ENCODE peak calls at places on chromosomes 16 and 17, in four cellular contexts. O, Q, M and R are unnamed samples.
A peak's percentile ranks its signal among the peaks of the same experiment; 100 is the strongest.

GRCh38 chr16:85673529-85674417 is 15.0 kb downstream of the GINS2 start:
- DNase-seq in M (no peak), Q (no peak), O (no peak), R (peak; percentile 78)

GRCh38 chr17:10618202-10618635 is 38.9 kb downstream of the MYH3 start:
- DNase-seq in M (peak; percentile 64), Q (no peak), O (peak; percentile 79), R (peak; percentile 75)

GRCh38 chr16:66408181-66409048 is 18.7 kb upstream of the BEAN1 start:
- DNase-seq in Q (no peak), M (peak; percentile 16), O (no peak), R (peak; percentile 49)

GRCh38 chr16:5622234-5622884 is 524.8 kb upstream of the EEF2KMT start:
- DNase-seq in M (no peak), Q (no peak), O (no peak), R (no peak)

GRCh38 chr17:76394166-76394565 is 9.8 kb downstream of the SPHK1 start:
- DNase-seq in O (no peak), Q (no peak), M (no peak), R (no peak)

GRCh38 chr16:69830146-69830533 is 68.0 kb downstream of the WWP2 start:
- DNase-seq in O (no peak), M (no peak), Q (no peak), R (no peak)

GRCh38 chr17:35660902-35661301 is 70.5 kb upstream of the RASL10B start:
- DNase-seq in Q (no peak), O (no peak), M (no peak), R (no peak)

GRCh38 chr16:82995286-82995926 is 368.6 kb downstream of the CDH13 start:
- DNase-seq in O (no peak), Q (no peak), M (no peak), R (no peak)

DNA sequence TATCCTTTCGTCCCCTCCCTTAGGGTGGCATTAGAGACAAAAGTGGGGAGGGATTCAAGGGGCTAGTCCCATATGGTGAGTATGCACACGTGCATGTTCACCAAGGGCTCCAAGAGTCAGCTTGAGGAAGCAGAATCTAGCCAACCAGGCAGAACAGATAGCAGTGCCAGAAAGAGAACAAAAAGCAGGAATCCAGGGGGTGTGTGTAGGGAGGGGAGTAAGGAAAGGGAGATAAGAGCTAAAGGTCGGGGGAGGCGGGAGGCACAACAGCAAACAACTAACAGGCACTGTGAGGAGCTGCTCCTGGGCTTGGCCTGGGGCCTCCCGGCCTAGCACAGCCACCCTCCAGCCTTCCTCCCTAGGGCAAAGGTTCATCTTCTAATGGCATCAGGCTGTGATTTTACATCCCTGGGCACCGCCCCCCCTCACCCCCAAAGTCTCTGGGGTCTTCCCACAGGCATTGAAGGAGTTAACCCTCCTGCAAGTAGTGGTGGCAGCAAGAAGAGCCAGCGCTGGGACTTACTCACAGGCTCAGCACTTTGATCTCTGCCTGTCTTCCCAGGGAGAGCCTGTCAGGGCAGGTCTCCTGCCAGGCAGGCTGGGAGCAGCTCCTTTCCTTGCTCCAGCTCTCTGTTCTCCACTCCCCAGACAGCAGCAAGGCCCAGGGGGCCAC is 12.4 kb upstream of the SUPT4H1 start:
- DNase-seq in Q (no peak), O (no peak), M (peak; percentile 90), R (no peak)
- TF ChIP-seq NRF1 in Q (no peak), O (no peak), M (peak; percentile 13), R (no peak)

DNA sequence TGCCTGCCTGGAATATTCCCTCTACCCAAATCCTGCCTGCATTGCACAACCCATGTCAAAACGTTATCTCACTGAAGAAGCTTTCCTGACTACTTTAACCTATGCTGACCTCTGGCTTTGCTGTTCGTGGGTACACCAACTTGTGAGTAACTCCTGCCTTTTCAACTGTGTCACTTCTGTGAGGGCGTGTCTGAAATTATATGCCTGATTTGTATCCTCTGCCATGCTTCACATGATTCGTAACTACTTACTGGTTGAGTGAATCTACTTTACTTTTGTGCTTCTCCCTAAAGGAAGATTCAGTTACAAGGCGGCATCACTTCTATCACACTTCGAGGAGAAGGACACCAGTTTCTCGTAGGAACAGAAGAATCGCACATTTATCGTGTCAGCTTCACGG is 33.3 kb upstream of the USP43 start:
- DNase-seq in O (no peak), Q (no peak), M (no peak), R (no peak)
- TF ChIP-seq NRF1 in O (no peak), Q (no peak), M (no peak), R (no peak)

GRCh38 chr17:15971882-15972281 is 27.0 kb downstream of the ADORA2B start:
- DNase-seq in M (peak; percentile 41), Q (no peak), O (no peak), R (no peak)
- TF ChIP-seq NRF1 in M (no peak), Q (no peak), O (no peak), R (no peak)

DNA sequence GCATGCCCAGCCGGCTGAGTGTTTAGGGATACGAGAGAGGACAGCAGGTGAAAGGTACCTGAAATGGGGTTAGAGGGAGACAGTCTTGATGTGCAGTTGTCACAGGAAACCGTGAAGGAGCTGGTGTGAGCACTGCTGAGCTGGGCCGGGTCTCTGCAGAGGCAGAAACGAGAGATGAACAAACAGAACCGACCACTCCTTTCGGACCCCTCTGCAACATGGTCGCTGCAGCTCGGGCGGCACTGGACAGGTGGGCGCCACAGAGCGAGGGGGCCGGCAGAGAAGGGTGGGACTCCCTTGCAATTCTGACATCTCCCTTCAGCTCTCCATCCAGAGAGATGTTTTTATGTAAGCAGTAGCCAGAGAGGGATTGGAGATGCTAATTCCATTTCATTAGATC is 86.4 kb upstream of the RPL38 start:
- DNase-seq in O (no peak), Q (no peak), M (no peak), R (peak; percentile 67)
- TF ChIP-seq NRF1 in O (no peak), Q (no peak), M (no peak), R (no peak)